ENCODE peak calls at places on chromosome 1, in eight cellular contexts. One of them, this sample, is unnamed.
A peak's percentile ranks its signal among the peaks of the same experiment; 100 is the strongest.

GRCh38 chr1:204161609-204162497 is 4.3 kb downstream of the REN start:
- DNase-seq in RWPE1: no peak
- DNase-seq in MV-4-11: no peak
- DNase-seq in M059J: no peak
- DNase-seq in CD8-positive, alpha-beta memory T cell: no peak
- DNase-seq in GM12892: no peak
- DNase-seq in brain microvascular endothelial cell: no peak
- DNase-seq in anterior cingulate cortex: no peak
- DNase-seq in this sample: no peak

GRCh38 chr1:235941852-235942624 is 75.3 kb upstream of the LYST start:
- DNase-seq in RWPE1: no peak
- DNase-seq in MV-4-11: peak; percentile 99
- DNase-seq in M059J: no peak
- DNase-seq in CD8-positive, alpha-beta memory T cell: no peak
- DNase-seq in GM12892: no peak
- DNase-seq in brain microvascular endothelial cell: no peak
- DNase-seq in anterior cingulate cortex: no peak
- DNase-seq in this sample: no peak

GRCh38 chr1:107664882-107665871 is 299.8 kb downstream of the VAV3 start:
- DNase-seq in RWPE1: no peak
- DNase-seq in MV-4-11: no peak
- DNase-seq in M059J: no peak
- DNase-seq in CD8-positive, alpha-beta memory T cell: no peak
- DNase-seq in GM12892: no peak
- DNase-seq in brain microvascular endothelial cell: no peak
- DNase-seq in anterior cingulate cortex: no peak
- DNase-seq in this sample: no peak

GRCh38 chr1:24948072-24948827 is 18.2 kb upstream of the RUNX3 start:
- DNase-seq in RWPE1: no peak
- DNase-seq in MV-4-11: no peak
- DNase-seq in M059J: no peak
- DNase-seq in CD8-positive, alpha-beta memory T cell: no peak
- DNase-seq in GM12892: no peak
- DNase-seq in brain microvascular endothelial cell: no peak
- DNase-seq in anterior cingulate cortex: no peak
- DNase-seq in this sample: no peak

GRCh38 chr1:2528966-2529750 is 905 bp downstream of the HES5 start:
- DNase-seq in RWPE1: no peak
- DNase-seq in MV-4-11: no peak
- DNase-seq in M059J: no peak
- DNase-seq in CD8-positive, alpha-beta memory T cell: peak; percentile 30
- DNase-seq in GM12892: no peak
- DNase-seq in brain microvascular endothelial cell: no peak
- DNase-seq in anterior cingulate cortex: no peak
- DNase-seq in this sample: peak; percentile 57

GRCh38 chr1:171179323-171180227 is 5.5 kb upstream of the FMO2 start:
- DNase-seq in RWPE1: no peak
- DNase-seq in MV-4-11: no peak
- DNase-seq in M059J: no peak
- DNase-seq in CD8-positive, alpha-beta memory T cell: no peak
- DNase-seq in GM12892: no peak
- DNase-seq in brain microvascular endothelial cell: no peak
- DNase-seq in anterior cingulate cortex: no peak
- DNase-seq in this sample: no peak

GRCh38 chr1:168136709-168137514 is at the start of gene GPR161:
- DNase-seq in RWPE1: no peak
- DNase-seq in MV-4-11: no peak
- DNase-seq in M059J: peak; percentile 70
- DNase-seq in CD8-positive, alpha-beta memory T cell: peak; percentile 4
- DNase-seq in GM12892: peak; percentile 23
- DNase-seq in brain microvascular endothelial cell: no peak
- DNase-seq in anterior cingulate cortex: peak; percentile 32
- DNase-seq in this sample: peak; percentile 35

GRCh38 chr1:42040159-42040558 is 113.1 kb upstream of the GUCA2B start:
- DNase-seq in RWPE1: no peak
- DNase-seq in MV-4-11: no peak
- DNase-seq in M059J: no peak
- DNase-seq in CD8-positive, alpha-beta memory T cell: no peak
- DNase-seq in GM12892: no peak
- DNase-seq in brain microvascular endothelial cell: no peak
- DNase-seq in anterior cingulate cortex: no peak
- DNase-seq in this sample: no peak

GRCh38 chr1:32612189-32612881 is 38.0 kb downstream of the ZBTB8OS start:
- DNase-seq in RWPE1: peak; percentile 84
- DNase-seq in MV-4-11: peak; percentile 50
- DNase-seq in M059J: peak; percentile 89
- DNase-seq in CD8-positive, alpha-beta memory T cell: peak; percentile 30
- DNase-seq in GM12892: peak; percentile 69
- DNase-seq in brain microvascular endothelial cell: peak; percentile 72
- DNase-seq in anterior cingulate cortex: peak; percentile 85
- DNase-seq in this sample: peak; percentile 38

GRCh38 chr1:93015590-93015989 is 54.3 kb upstream of the DIPK1A start:
- DNase-seq in RWPE1: peak; percentile 74
- DNase-seq in MV-4-11: no peak
- DNase-seq in M059J: peak; percentile 51
- DNase-seq in CD8-positive, alpha-beta memory T cell: no peak
- DNase-seq in GM12892: no peak
- DNase-seq in brain microvascular endothelial cell: no peak
- DNase-seq in anterior cingulate cortex: no peak
- DNase-seq in this sample: no peak

GRCh38 chr1:232950919-232951579 is 638 bp downstream of the NTPCR start:
- DNase-seq in RWPE1: peak; percentile 36
- DNase-seq in MV-4-11: peak; percentile 26
- DNase-seq in M059J: peak; percentile 67
- DNase-seq in CD8-positive, alpha-beta memory T cell: peak; percentile 16
- DNase-seq in GM12892: no peak
- DNase-seq in brain microvascular endothelial cell: peak; percentile 9
- DNase-seq in anterior cingulate cortex: no peak
- DNase-seq in this sample: no peak

GRCh38 chr1:101276818-101277217 is 40.0 kb downstream of the S1PR1 start:
- DNase-seq in RWPE1: no peak
- DNase-seq in MV-4-11: peak; percentile 52
- DNase-seq in M059J: no peak
- DNase-seq in CD8-positive, alpha-beta memory T cell: no peak
- DNase-seq in GM12892: no peak
- DNase-seq in brain microvascular endothelial cell: no peak
- DNase-seq in anterior cingulate cortex: no peak
- DNase-seq in this sample: peak; percentile 19

GRCh38 chr1:212981571-212982328 is 31.4 kb downstream of the VASH2 start:
- DNase-seq in RWPE1: no peak
- DNase-seq in MV-4-11: peak; percentile 83
- DNase-seq in M059J: no peak
- DNase-seq in CD8-positive, alpha-beta memory T cell: no peak
- DNase-seq in GM12892: no peak
- DNase-seq in brain microvascular endothelial cell: no peak
- DNase-seq in anterior cingulate cortex: no peak
- DNase-seq in this sample: no peak

GRCh38 chr1:106651028-106651752 is 405.3 kb upstream of the PRMT6 start:
- DNase-seq in RWPE1: no peak
- DNase-seq in MV-4-11: no peak
- DNase-seq in M059J: no peak
- DNase-seq in CD8-positive, alpha-beta memory T cell: no peak
- DNase-seq in GM12892: no peak
- DNase-seq in brain microvascular endothelial cell: no peak
- DNase-seq in anterior cingulate cortex: no peak
- DNase-seq in this sample: no peak

GRCh38 chr1:40383488-40384412 is 10.2 kb downstream of the SMAP2 start:
- DNase-seq in RWPE1: no peak
- DNase-seq in MV-4-11: no peak
- DNase-seq in M059J: no peak
- DNase-seq in CD8-positive, alpha-beta memory T cell: no peak
- DNase-seq in GM12892: no peak
- DNase-seq in brain microvascular endothelial cell: no peak
- DNase-seq in anterior cingulate cortex: no peak
- DNase-seq in this sample: no peak

GRCh38 chr1:223521150-223521549 is 127.9 kb downstream of the CCDC185 start:
- DNase-seq in RWPE1: no peak
- DNase-seq in MV-4-11: no peak
- DNase-seq in M059J: no peak
- DNase-seq in CD8-positive, alpha-beta memory T cell: no peak
- DNase-seq in GM12892: no peak
- DNase-seq in brain microvascular endothelial cell: no peak
- DNase-seq in anterior cingulate cortex: no peak
- DNase-seq in this sample: no peak